ENCODE peak calls at places on chromosomes 12 and 14, in eight cellular contexts. W is IMR-90, F is ovary, H is transverse colon, S is prostate gland, E is erythroblast, B is stomach, M is GM12878. Q is an unnamed sample.

GRCh38 chr12:6927379-6927991 is at the start of gene ATN1:
- DNase-seq in W (peak), F (peak), H (peak), S (peak), E (peak), B (peak), M (no peak), Q (peak)

GRCh38 chr14:95156153-95156764 is 1.1 kb downstream of the DICER1 start:
- DNase-seq in W (peak), F (no peak), H (no peak), S (no peak), E (peak), B (no peak), M (no peak), Q (peak)

GRCh38 chr14:50520947-50521815 is 11.2 kb downstream of the MAP4K5 start:
- DNase-seq in W (peak), F (no peak), H (peak), S (no peak), E (peak), B (no peak), M (peak), Q (no peak)

GRCh38 chr14:30641207-30641606 is 19.1 kb downstream of the SCFD1 start:
- DNase-seq in W (no peak), F (no peak), H (no peak), S (no peak), E (no peak), B (no peak), M (no peak), Q (no peak)

GRCh38 chr14:72782182-72782508 is 111.8 kb downstream of the DPF3 start:
- DNase-seq in W (no peak), F (no peak), H (no peak), S (no peak), E (no peak), B (no peak), M (no peak), Q (no peak)

GRCh38 chr12:57765003-57765697 is 1.7 kb downstream of the CYP27B1 start:
- DNase-seq in W (peak), F (no peak), H (peak), S (no peak), E (peak), B (peak), M (no peak), Q (no peak)

GRCh38 chr12:110102255-110102654 is 21.9 kb upstream of the IFT81 start:
- DNase-seq in W (peak), F (peak), H (no peak), S (no peak), E (peak), B (no peak), M (no peak), Q (no peak)

GRCh38 chr12:55682087-55682796 is 25.5 kb downstream of the ITGA7 start:
- DNase-seq in W (no peak), F (no peak), H (no peak), S (no peak), E (no peak), B (no peak), M (no peak), Q (no peak)

GRCh38 chr14:24631749-24632335 is 2.1 kb downstream of the GZMB start:
- DNase-seq in W (no peak), F (no peak), H (no peak), S (no peak), E (no peak), B (no peak), M (no peak), Q (no peak)

GRCh38 chr12:89062996-89063395 is 289.3 kb downstream of the DUSP6 start:
- DNase-seq in W (no peak), F (no peak), H (no peak), S (no peak), E (no peak), B (no peak), M (no peak), Q (no peak)

GRCh38 chr12:95358111-95359083 is 115.6 kb upstream of the METAP2 start:
- DNase-seq in W (peak), F (no peak), H (no peak), S (no peak), E (no peak), B (no peak), M (no peak), Q (no peak)

GRCh38 chr12:64459388-64460024 is 7.6 kb downstream of the TBK1 start:
- DNase-seq in W (no peak), F (no peak), H (no peak), S (no peak), E (peak), B (no peak), M (no peak), Q (no peak)

GRCh38 chr12:44972746-44973421 is 78.0 kb downstream of the DBX2 start:
- DNase-seq in W (no peak), F (no peak), H (no peak), S (no peak), E (no peak), B (no peak), M (no peak), Q (no peak)

GRCh38 chr12:67747869-67748760 is 99.6 kb downstream of the DYRK2 start:
- DNase-seq in W (peak), F (no peak), H (peak), S (no peak), E (no peak), B (peak), M (no peak), Q (no peak)

GRCh38 chr14:80930836-80931389 is 10.6 kb downstream of the CEP128 start:
- DNase-seq in W (peak), F (no peak), H (peak), S (no peak), E (peak), B (no peak), M (peak), Q (no peak)

GRCh38 chr14:54253195-54253947 is 143.4 kb upstream of the CDKN3 start:
- DNase-seq in W (peak), F (no peak), H (no peak), S (no peak), E (no peak), B (no peak), M (no peak), Q (no peak)

GRCh38 chr12:106769078-106769477 is 5.4 kb upstream of the RIC8B start:
- DNase-seq in W (peak), F (no peak), H (no peak), S (no peak), E (no peak), B (no peak), M (no peak), Q (no peak)

GRCh38 chr12:64633940-64634337 is 23.6 kb downstream of the RASSF3 start:
- DNase-seq in W (peak), F (no peak), H (peak), S (peak), E (no peak), B (peak), M (no peak), Q (no peak)

GRCh38 chr14:103905861-103906456 is 22.3 kb upstream of the TDRD9 start:
- DNase-seq in W (no peak), F (no peak), H (no peak), S (no peak), E (peak), B (no peak), M (no peak), Q (no peak)

GRCh38 chr12:123995023-123995422 is 22.0 kb downstream of the ZNF664 start:
- DNase-seq in W (peak), F (no peak), H (no peak), S (no peak), E (no peak), B (no peak), M (no peak), Q (no peak)

GRCh38 chr12:121630791-121631190 is 4.5 kb downstream of the ORAI1 start:
- DNase-seq in W (no peak), F (no peak), H (no peak), S (no peak), E (no peak), B (no peak), M (no peak), Q (no peak)

GRCh38 chr14:80211143-80212024 is at the start of gene DIO2:
- DNase-seq in W (peak), F (no peak), H (no peak), S (no peak), E (no peak), B (no peak), M (no peak), Q (no peak)

GRCh38 chr12:121626853-121627623 is 708 bp downstream of the ORAI1 start:
- DNase-seq in W (peak), F (peak), H (peak), S (peak), E (peak), B (peak), M (no peak), Q (no peak)

GRCh38 chr12:45299132-45299692 is 83.3 kb downstream of the ANO6 start:
- DNase-seq in W (peak), F (no peak), H (no peak), S (peak), E (peak), B (no peak), M (no peak), Q (no peak)

GRCh38 chr12:91986084-91986483 is 159.6 kb downstream of the BTG1 start:
- DNase-seq in W (peak), F (no peak), H (no peak), S (no peak), E (no peak), B (no peak), M (no peak), Q (no peak)

GRCh38 chr14:55801121-55801520 is 221.1 kb downstream of the KTN1 start:
- DNase-seq in W (no peak), F (no peak), H (no peak), S (no peak), E (no peak), B (no peak), M (no peak), Q (no peak)

GRCh38 chr12:117803013-117803412 is 165.8 kb downstream of the KSR2 start:
- DNase-seq in W (no peak), F (no peak), H (peak), S (peak), E (no peak), B (no peak), M (no peak), Q (no peak)

GRCh38 chr12:509494-509893 is 49.8 kb downstream of the B4GALNT3 start:
- DNase-seq in W (peak), F (no peak), H (peak), S (no peak), E (no peak), B (peak), M (no peak), Q (no peak)

GRCh38 chr12:31227401-31227981 is 98.5 kb downstream of the SINHCAF start:
- DNase-seq in W (no peak), F (no peak), H (no peak), S (no peak), E (no peak), B (no peak), M (no peak), Q (no peak)

GRCh38 chr12:128387811-128388422 is 120.9 kb downstream of the TMEM132C start:
- DNase-seq in W (no peak), F (peak), H (peak), S (no peak), E (peak), B (peak), M (no peak), Q (peak)

GRCh38 chr14:90518941-90519256 is 122.1 kb downstream of the CALM1 start:
- DNase-seq in W (peak), F (no peak), H (peak), S (no peak), E (peak), B (peak), M (no peak), Q (peak)

GRCh38 chr12:3132636-3133409 is 55.6 kb downstream of the TSPAN9 start:
- DNase-seq in W (peak), F (no peak), H (no peak), S (no peak), E (no peak), B (no peak), M (no peak), Q (no peak)

GRCh38 chr14:54935958-54936357 is 33.3 kb upstream of the GCH1 start:
- DNase-seq in W (peak), F (no peak), H (no peak), S (no peak), E (no peak), B (no peak), M (no peak), Q (no peak)

GRCh38 chr12:2679816-2680675 is 114.7 kb upstream of the FKBP4 start:
- DNase-seq in W (no peak), F (no peak), H (no peak), S (no peak), E (no peak), B (no peak), M (no peak), Q (no peak)

GRCh38 chr14:67487937-67488893 is at the start of gene TMEM229B:
- DNase-seq in W (no peak), F (no peak), H (peak), S (no peak), E (peak), B (peak), M (peak), Q (peak)

GRCh38 chr12:104626069-104626690 is 169.4 kb downstream of the CHST11 start:
- DNase-seq in W (no peak), F (no peak), H (no peak), S (no peak), E (no peak), B (no peak), M (no peak), Q (no peak)

GRCh38 chr14:101072945-101073597 is 169.5 kb upstream of the RTL1 start:
- DNase-seq in W (peak), F (peak), H (peak), S (peak), E (no peak), B (peak), M (no peak), Q (no peak)

GRCh38 chr12:102067574-102068258 is 5.9 kb upstream of the WASHC3 start:
- DNase-seq in W (peak), F (no peak), H (no peak), S (no peak), E (no peak), B (no peak), M (no peak), Q (no peak)

GRCh38 chr14:37172024-37172869 is at the start of gene SLC25A21:
- DNase-seq in W (peak), F (peak), H (peak), S (peak), E (peak), B (peak), M (no peak), Q (no peak)

GRCh38 chr14:21241218-21241819 is 27.9 kb downstream of the HNRNPC start:
- DNase-seq in W (peak), F (no peak), H (no peak), S (no peak), E (peak), B (no peak), M (no peak), Q (no peak)

GRCh38 chr14:21238823-21239518 is 30.3 kb downstream of the HNRNPC start:
- DNase-seq in W (no peak), F (no peak), H (no peak), S (no peak), E (no peak), B (no peak), M (no peak), Q (no peak)

GRCh38 chr14:21244546-21244945 is 24.7 kb downstream of the HNRNPC start:
- DNase-seq in W (no peak), F (no peak), H (no peak), S (no peak), E (no peak), B (no peak), M (no peak), Q (no peak)

GRCh38 chr14:21236948-21237797 is 32.1 kb downstream of the HNRNPC start:
- DNase-seq in W (no peak), F (no peak), H (no peak), S (no peak), E (no peak), B (no peak), M (no peak), Q (no peak)

GRCh38 chr14:21240417-21240816 is 28.8 kb downstream of the HNRNPC start:
- DNase-seq in W (no peak), F (no peak), H (no peak), S (no peak), E (no peak), B (no peak), M (no peak), Q (no peak)
- TF ChIP-seq POLR2A in W (no peak), F (no peak), H (no peak), S (no peak), E (no peak), B (no peak), M (no peak), Q (no peak)

DNA sequence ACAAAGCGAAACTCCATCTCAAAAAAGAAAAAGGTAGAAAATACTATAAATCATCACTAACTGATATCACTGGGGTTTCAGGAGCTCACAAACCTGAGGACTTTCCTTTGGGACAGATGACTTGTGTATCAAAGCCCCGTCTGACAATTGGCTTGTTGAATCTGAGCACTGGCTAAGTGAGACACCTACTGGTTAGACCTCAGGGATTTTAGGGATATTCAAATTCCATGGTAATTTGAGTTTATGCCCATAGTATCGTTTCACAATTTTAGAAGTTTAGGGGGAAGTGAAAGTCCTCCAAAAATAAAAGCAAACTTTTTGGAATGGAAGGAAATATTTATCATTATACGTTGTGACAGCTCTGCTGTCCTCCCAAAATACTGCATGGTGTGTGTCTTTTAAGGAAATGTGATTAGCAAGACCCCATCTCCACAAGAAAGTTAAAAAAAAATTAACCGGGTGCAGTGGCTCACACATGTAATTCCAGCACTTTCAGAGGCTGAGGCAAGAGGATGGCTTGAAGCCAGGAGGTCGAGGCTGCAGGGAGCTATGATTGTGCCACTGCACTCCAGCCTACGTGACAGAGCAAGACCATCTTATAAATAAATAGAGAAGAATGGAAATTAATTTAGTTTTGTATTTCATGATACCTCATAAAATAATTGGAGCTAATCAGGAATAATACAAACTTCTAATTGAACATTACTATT is 49.2 kb downstream of the FBXL14 start:
- DNase-seq in W (peak), F (no peak), H (no peak), S (no peak), E (no peak), B (no peak), M (no peak), Q (no peak)
- TF ChIP-seq POLR2A in W (no peak), F (no peak), H (no peak), S (no peak), E (no peak), B (no peak), M (no peak), Q (no peak)

GRCh38 chr12:108514973-108515814 is at the start of gene FICD:
- DNase-seq in W (peak), F (peak), H (peak), S (peak), E (peak), B (peak), M (peak), Q (peak)
- TF ChIP-seq POLR2A in W (peak), F (no peak), H (peak), S (peak), E (peak), B (no peak), M (peak), Q (peak)

GRCh38 chr14:61125314-61126082 is 144.5 kb downstream of the SLC38A6 start:
- DNase-seq in W (peak), F (no peak), H (no peak), S (no peak), E (no peak), B (no peak), M (no peak), Q (no peak)
- TF ChIP-seq POLR2A in W (no peak), F (no peak), H (no peak), S (no peak), E (no peak), B (no peak), M (no peak), Q (no peak)

DNA sequence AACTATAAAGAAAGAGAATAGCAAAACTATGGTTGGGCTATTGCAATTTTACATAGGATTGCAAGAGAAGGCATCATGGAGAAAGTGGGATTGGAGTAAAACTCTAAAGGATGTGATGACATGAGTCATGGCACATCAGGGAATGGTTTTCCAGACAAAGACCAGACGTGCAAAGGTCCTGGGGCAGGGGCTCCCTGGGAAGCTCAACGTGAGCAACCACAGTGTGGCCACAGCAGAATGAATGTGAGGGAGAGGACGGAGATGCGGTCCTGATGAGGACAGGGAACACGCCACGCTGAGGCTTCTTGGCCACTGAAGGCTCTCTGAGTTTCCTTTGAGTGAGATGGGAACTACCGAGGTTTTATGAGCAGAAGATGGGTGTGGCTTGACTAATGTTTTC is 38.2 kb downstream of the FZD10 start:
- DNase-seq in W (no peak), F (no peak), H (no peak), S (no peak), E (no peak), B (peak), M (no peak), Q (no peak)
- TF ChIP-seq POLR2A in W (no peak), F (no peak), H (no peak), S (no peak), E (no peak), B (no peak), M (no peak), Q (no peak)

DNA sequence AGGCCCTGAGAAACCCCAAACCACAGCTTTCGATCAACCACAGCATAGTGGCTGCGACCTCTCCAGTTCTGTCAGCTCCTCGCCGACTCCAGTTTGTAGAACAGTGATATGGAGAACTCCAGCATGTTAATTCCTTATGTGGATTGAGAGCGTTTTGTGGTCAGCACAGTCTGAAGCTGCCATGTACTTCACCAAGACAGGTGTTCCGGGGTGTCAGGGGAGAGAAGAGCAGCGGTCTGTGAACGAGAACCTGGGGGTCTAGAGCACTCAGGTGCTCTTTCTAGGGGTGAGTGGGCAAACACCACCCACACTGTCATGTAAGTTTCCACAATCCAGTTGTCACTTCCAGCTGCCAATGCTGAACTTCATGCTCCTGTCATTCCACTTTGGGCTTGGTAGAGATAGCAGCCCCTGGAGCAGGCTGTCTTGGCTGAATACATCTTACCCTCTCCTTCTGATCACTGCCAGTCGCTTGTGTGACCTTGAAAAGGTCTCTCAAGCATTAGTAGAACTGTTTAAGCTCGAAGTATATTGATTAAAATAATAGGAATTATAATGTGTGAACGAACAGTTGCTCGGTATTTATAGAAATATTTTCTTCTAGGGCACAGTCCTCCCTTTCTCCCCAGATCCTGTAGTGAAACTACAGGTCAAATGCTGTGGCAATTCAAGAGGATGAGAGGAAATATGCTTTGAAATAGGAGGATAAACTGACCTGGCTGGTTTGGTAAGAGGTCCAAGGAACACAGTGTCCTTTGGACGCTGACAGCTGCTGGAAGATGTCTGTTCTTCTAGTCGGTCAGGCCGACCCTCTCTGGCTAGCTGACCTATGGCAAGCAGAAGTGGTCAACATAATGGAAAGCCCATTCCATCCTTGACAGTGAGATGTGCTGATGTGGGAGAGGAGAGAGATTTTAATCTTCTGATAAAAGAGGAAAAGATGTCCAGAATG is 15.8 kb upstream of the MAX start:
- DNase-seq in W (no peak), F (no peak), H (no peak), S (peak), E (no peak), B (no peak), M (no peak), Q (no peak)
- TF ChIP-seq POLR2A in W (no peak), F (no peak), H (no peak), S (no peak), E (no peak), B (no peak), M (no peak), Q (no peak)

GRCh38 chr12:26274441-26275312 is 79.3 kb downstream of the SSPN start:
- DNase-seq in W (peak), F (peak), H (peak), S (peak), E (peak), B (peak), M (peak), Q (peak)
- TF ChIP-seq POLR2A in W (no peak), F (peak), H (no peak), S (no peak), E (peak), B (no peak), M (peak), Q (no peak)

GRCh38 chr12:48788852-48789775 is at the start of gene ADCY6:
- DNase-seq in W (peak), F (peak), H (peak), S (peak), E (no peak), B (peak), M (no peak), Q (no peak)
- TF ChIP-seq POLR2A in W (no peak), F (no peak), H (no peak), S (no peak), E (no peak), B (no peak), M (no peak), Q (no peak)

Q was measured in GM12891.